ENCODE peak calls at places on chromosomes 11 and 22, in eight cellular contexts. One of them, this sample, is unnamed.

GRCh38 chr11:57316017-57316416 is 8.7 kb downstream of the TNKS1BP1 start:
- DNase-seq in BE2C: no peak
- DNase-seq in HT-29: no peak
- DNase-seq in glutamatergic neuron: no peak
- DNase-seq in smooth muscle cell of the brain vasculature: no peak
- DNase-seq in B cell: no peak
- DNase-seq in CD14-positive monocyte: no peak
- DNase-seq in pons: no peak
- DNase-seq in this sample: no peak

GRCh38 chr22:20084547-20085413 is 4.7 kb downstream of the DGCR8 start:
- DNase-seq in smooth muscle cell of the brain vasculature: no peak
- DNase-seq in pons: no peak
- DNase-seq in glutamatergic neuron: peak
- DNase-seq in BE2C: peak
- DNase-seq in B cell: no peak
- DNase-seq in HT-29: peak
- DNase-seq in CD14-positive monocyte: peak
- DNase-seq in this sample: no peak

GRCh38 chr11:7904910-7905309 is 26.2 kb downstream of the OR10A6 start:
- DNase-seq in smooth muscle cell of the brain vasculature: no peak
- DNase-seq in BE2C: no peak
- DNase-seq in B cell: no peak
- DNase-seq in pons: no peak
- DNase-seq in glutamatergic neuron: no peak
- DNase-seq in CD14-positive monocyte: no peak
- DNase-seq in HT-29: peak
- DNase-seq in this sample: no peak

GRCh38 chr22:48057116-48057835 is 1294.8 kb downstream of the TBC1D22A start:
- DNase-seq in pons: no peak
- DNase-seq in BE2C: no peak
- DNase-seq in HT-29: no peak
- DNase-seq in glutamatergic neuron: no peak
- DNase-seq in B cell: no peak
- DNase-seq in CD14-positive monocyte: no peak
- DNase-seq in smooth muscle cell of the brain vasculature: no peak
- DNase-seq in this sample: no peak

GRCh38 chr22:36506637-36507517 is at the start of gene FOXRED2:
- DNase-seq in BE2C: peak
- DNase-seq in smooth muscle cell of the brain vasculature: no peak
- DNase-seq in B cell: peak
- DNase-seq in pons: peak
- DNase-seq in HT-29: peak
- DNase-seq in CD14-positive monocyte: peak
- DNase-seq in glutamatergic neuron: peak
- DNase-seq in this sample: no peak

GRCh38 chr11:121671276-121672168 is 218.8 kb upstream of the SORL1-AS1 start:
- DNase-seq in B cell: no peak
- DNase-seq in HT-29: no peak
- DNase-seq in glutamatergic neuron: no peak
- DNase-seq in pons: peak
- DNase-seq in CD14-positive monocyte: no peak
- DNase-seq in BE2C: peak
- DNase-seq in smooth muscle cell of the brain vasculature: no peak
- DNase-seq in this sample: no peak

GRCh38 chr22:37314315-37315046 is 32.2 kb downstream of the CYTH4 start:
- DNase-seq in smooth muscle cell of the brain vasculature: no peak
- DNase-seq in pons: no peak
- DNase-seq in BE2C: no peak
- DNase-seq in B cell: peak
- DNase-seq in glutamatergic neuron: no peak
- DNase-seq in HT-29: no peak
- DNase-seq in CD14-positive monocyte: peak
- DNase-seq in this sample: no peak

GRCh38 chr11:125345706-125346561 is 150.1 kb downstream of the FEZ1 start:
- DNase-seq in pons: peak
- DNase-seq in B cell: peak
- DNase-seq in glutamatergic neuron: peak
- DNase-seq in BE2C: peak
- DNase-seq in CD14-positive monocyte: peak
- DNase-seq in HT-29: peak
- DNase-seq in smooth muscle cell of the brain vasculature: peak
- DNase-seq in this sample: peak

GRCh38 chr11:46679252-46680163 is 20.9 kb downstream of the ARHGAP1 start:
- DNase-seq in smooth muscle cell of the brain vasculature: no peak
- DNase-seq in B cell: no peak
- DNase-seq in glutamatergic neuron: no peak
- DNase-seq in pons: no peak
- DNase-seq in HT-29: no peak
- DNase-seq in BE2C: no peak
- DNase-seq in CD14-positive monocyte: no peak
- DNase-seq in this sample: no peak

GRCh38 chr22:47323518-47323917 is 561.1 kb downstream of the TBC1D22A start:
- DNase-seq in pons: no peak
- DNase-seq in HT-29: no peak
- DNase-seq in BE2C: no peak
- DNase-seq in smooth muscle cell of the brain vasculature: no peak
- DNase-seq in B cell: no peak
- DNase-seq in glutamatergic neuron: no peak
- DNase-seq in CD14-positive monocyte: no peak
- DNase-seq in this sample: no peak

GRCh38 chr11:124402326-124402922 is 3.6 kb upstream of the OR8B3 start:
- DNase-seq in BE2C: peak
- DNase-seq in glutamatergic neuron: peak
- DNase-seq in B cell: peak
- DNase-seq in smooth muscle cell of the brain vasculature: peak
- DNase-seq in CD14-positive monocyte: peak
- DNase-seq in pons: peak
- DNase-seq in HT-29: peak
- DNase-seq in this sample: peak

GRCh38 chr11:134711563-134711962 is 299.5 kb upstream of the B3GAT1 start:
- DNase-seq in glutamatergic neuron: no peak
- DNase-seq in CD14-positive monocyte: no peak
- DNase-seq in HT-29: no peak
- DNase-seq in smooth muscle cell of the brain vasculature: no peak
- DNase-seq in BE2C: no peak
- DNase-seq in pons: no peak
- DNase-seq in B cell: no peak
- DNase-seq in this sample: no peak

GRCh38 chr11:102177974-102178631 is 67.9 kb downstream of the YAP1 start:
- DNase-seq in B cell: no peak
- DNase-seq in smooth muscle cell of the brain vasculature: peak
- DNase-seq in glutamatergic neuron: no peak
- DNase-seq in CD14-positive monocyte: no peak
- DNase-seq in pons: no peak
- DNase-seq in BE2C: no peak
- DNase-seq in HT-29: peak
- DNase-seq in this sample: no peak

GRCh38 chr22:30876925-30877553 is 91.5 kb downstream of the MORC2 start:
- DNase-seq in glutamatergic neuron: no peak
- DNase-seq in B cell: no peak
- DNase-seq in HT-29: no peak
- DNase-seq in smooth muscle cell of the brain vasculature: no peak
- DNase-seq in BE2C: peak
- DNase-seq in CD14-positive monocyte: no peak
- DNase-seq in pons: peak
- DNase-seq in this sample: no peak

GRCh38 chr22:19290400-19291217 is 910 bp downstream of the CLTCL1 start:
- DNase-seq in CD14-positive monocyte: no peak
- DNase-seq in BE2C: no peak
- DNase-seq in pons: no peak
- DNase-seq in HT-29: no peak
- DNase-seq in smooth muscle cell of the brain vasculature: no peak
- DNase-seq in B cell: no peak
- DNase-seq in glutamatergic neuron: no peak
- DNase-seq in this sample: no peak

GRCh38 chr11:114819028-114819427 is 140.7 kb downstream of the NXPE2 start:
- DNase-seq in CD14-positive monocyte: no peak
- DNase-seq in B cell: no peak
- DNase-seq in smooth muscle cell of the brain vasculature: no peak
- DNase-seq in BE2C: no peak
- DNase-seq in HT-29: no peak
- DNase-seq in pons: no peak
- DNase-seq in glutamatergic neuron: no peak
- DNase-seq in this sample: no peak

This sample was measured in D721Med.